ENCODE peak calls at places on chromosome 16, in five cellular contexts. One of them, this sample, is unnamed. For H3K27me3, the result is how much of the 10 kb centered on the place peaks cover.

GRCh38 chr16:9286930-9287329 is 195.5 kb downstream of the HAPSTR1 start:
- DNase-seq in CD4-positive, alpha-beta memory T cell: no peak
- DNase-seq in DND-41: no peak
- DNase-seq in suprapubic skin: no peak
- DNase-seq in tibial artery: no peak
- DNase-seq in this sample: no peak

GRCh38 chr16:24758986-24759385 is 29.5 kb downstream of the TNRC6A start:
- DNase-seq in CD4-positive, alpha-beta memory T cell: no peak
- DNase-seq in DND-41: no peak
- DNase-seq in suprapubic skin: no peak
- DNase-seq in tibial artery: no peak
- DNase-seq in this sample: no peak

GRCh38 chr16:48132696-48133095 is 23.1 kb downstream of the ABCC12 start:
- DNase-seq in CD4-positive, alpha-beta memory T cell: no peak
- DNase-seq in DND-41: no peak
- DNase-seq in suprapubic skin: no peak
- DNase-seq in tibial artery: no peak
- DNase-seq in this sample: no peak

GRCh38 chr16:2766430-2767139 is 10.5 kb downstream of the ELOB start:
- DNase-seq in CD4-positive, alpha-beta memory T cell: no peak
- DNase-seq in DND-41: no peak
- DNase-seq in suprapubic skin: no peak
- DNase-seq in tibial artery: no peak
- DNase-seq in this sample: no peak

GRCh38 chr16:66858740-66859396 is 14.7 kb downstream of the CA7 start:
- DNase-seq in CD4-positive, alpha-beta memory T cell: no peak
- DNase-seq in DND-41: no peak
- DNase-seq in suprapubic skin: no peak
- DNase-seq in tibial artery: no peak
- DNase-seq in this sample: no peak

GRCh38 chr16:66273644-66274334 is 92.7 kb upstream of the CDH5 start:
- DNase-seq in CD4-positive, alpha-beta memory T cell: no peak
- DNase-seq in DND-41: no peak
- DNase-seq in suprapubic skin: peak
- DNase-seq in tibial artery: no peak
- DNase-seq in this sample: no peak

GRCh38 chr16:81061855-81062608 is 15.0 kb downstream of the C16orf46 start:
- DNase-seq in CD4-positive, alpha-beta memory T cell: no peak
- DNase-seq in DND-41: no peak
- DNase-seq in suprapubic skin: no peak
- DNase-seq in tibial artery: no peak
- DNase-seq in this sample: no peak

GRCh38 chr16:324451-325334 is 27.8 kb downstream of the AXIN1 start:
- DNase-seq in CD4-positive, alpha-beta memory T cell: peak
- DNase-seq in DND-41: peak
- DNase-seq in suprapubic skin: no peak
- DNase-seq in tibial artery: no peak
- DNase-seq in this sample: peak

GRCh38 chr16:49731911-49732310 is 124.0 kb downstream of the ZNF423 start:
- DNase-seq in CD4-positive, alpha-beta memory T cell: no peak
- DNase-seq in DND-41: no peak
- DNase-seq in suprapubic skin: no peak
- DNase-seq in tibial artery: no peak
- DNase-seq in this sample: no peak

GRCh38 chr16:6111390-6111789 is 1013.8 kb upstream of the EEF2KMT start:
- DNase-seq in CD4-positive, alpha-beta memory T cell: no peak
- DNase-seq in DND-41: no peak
- DNase-seq in suprapubic skin: no peak
- DNase-seq in tibial artery: no peak
- DNase-seq in this sample: no peak

GRCh38 chr16:8919089-8919933 is 37.2 kb downstream of the LITAFD start:
- DNase-seq in CD4-positive, alpha-beta memory T cell: no peak
- DNase-seq in DND-41: peak
- DNase-seq in suprapubic skin: no peak
- DNase-seq in tibial artery: no peak
- DNase-seq in this sample: no peak

GRCh38 chr16:15610369-15610871 is 32.5 kb downstream of the MARF1 start:
- DNase-seq in CD4-positive, alpha-beta memory T cell: no peak
- DNase-seq in DND-41: no peak
- DNase-seq in suprapubic skin: no peak
- DNase-seq in tibial artery: no peak
- DNase-seq in this sample: no peak

GRCh38 chr16:68074850-68075249 is 10.3 kb upstream of the NFATC3 start:
- DNase-seq in CD4-positive, alpha-beta memory T cell: peak
- DNase-seq in DND-41: peak
- DNase-seq in suprapubic skin: no peak
- DNase-seq in tibial artery: no peak
- DNase-seq in this sample: peak

GRCh38 chr16:8660841-8661301 is 13.5 kb upstream of the ABAT start:
- DNase-seq in CD4-positive, alpha-beta memory T cell: peak
- DNase-seq in DND-41: peak
- DNase-seq in suprapubic skin: no peak
- DNase-seq in tibial artery: peak
- DNase-seq in this sample: peak

DNA sequence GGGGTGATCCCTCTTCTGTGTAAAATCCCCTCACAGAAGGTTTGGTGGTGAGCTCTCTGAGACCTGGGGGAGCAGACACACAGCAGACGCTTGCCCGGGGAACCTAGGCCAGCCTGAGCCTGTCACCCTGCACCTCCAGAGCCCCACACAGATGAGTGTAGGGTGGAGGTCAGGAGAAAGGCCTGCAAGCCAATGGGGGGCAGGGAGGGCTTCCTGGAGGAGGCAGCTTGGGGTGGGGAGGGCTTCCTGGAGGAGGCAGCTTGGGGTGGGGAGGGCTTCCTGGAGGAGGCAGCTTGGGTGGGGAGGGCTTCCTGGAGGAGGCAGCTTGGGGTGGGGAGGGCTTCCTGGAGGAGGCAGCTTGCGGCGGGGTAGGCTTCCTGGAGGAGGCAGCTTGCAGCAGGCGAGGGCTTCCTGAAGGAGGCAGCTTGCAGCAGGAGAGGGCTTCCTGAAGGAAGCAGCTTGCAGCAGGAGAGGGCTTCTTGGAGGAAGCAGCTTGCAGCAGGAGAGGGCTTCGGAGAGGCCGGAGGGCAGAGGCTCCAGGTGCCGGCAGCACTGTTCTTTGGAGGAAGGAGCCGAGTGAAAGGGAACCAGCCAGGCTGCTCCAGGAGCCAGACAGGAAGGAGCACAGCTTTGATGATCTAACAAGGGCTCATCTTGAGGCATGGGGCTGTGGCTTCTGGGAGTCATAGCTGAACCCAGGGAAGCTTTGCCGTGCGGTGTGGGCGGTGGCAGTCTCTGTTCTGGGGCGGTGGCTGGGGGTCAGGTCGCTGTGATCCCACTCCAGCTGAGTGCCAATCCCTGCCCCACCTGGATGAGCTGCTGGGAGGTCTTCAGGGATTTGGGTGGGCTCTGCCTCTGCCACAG is 83.6 kb upstream of the ZNF469 start:
- DNase-seq in CD4-positive, alpha-beta memory T cell: no peak
- DNase-seq in DND-41: peak
- DNase-seq in suprapubic skin: no peak
- DNase-seq in tibial artery: no peak
- DNase-seq in this sample: no peak
- H3K27ac ChIP-seq in CD4-positive, alpha-beta memory T cell: no peak
- H3K27ac ChIP-seq in DND-41: no peak
- H3K27ac ChIP-seq in suprapubic skin: no peak
- H3K27ac ChIP-seq in tibial artery: peak
- H3K27ac ChIP-seq in this sample: no peak

GRCh38 chr16:86505185-86505898 is 5.0 kb upstream of the FOXF1 start:
- DNase-seq in CD4-positive, alpha-beta memory T cell: no peak
- DNase-seq in DND-41: no peak
- DNase-seq in suprapubic skin: no peak
- DNase-seq in tibial artery: no peak
- DNase-seq in this sample: no peak
- H3K27me3 ChIP-seq in CD4-positive, alpha-beta memory T cell: under half
- H3K27me3 ChIP-seq in DND-41: under half
- H3K27me3 ChIP-seq in suprapubic skin: half or more
- H3K27me3 ChIP-seq in tibial artery: under half
- H3K27me3 ChIP-seq in this sample: under half

DNA sequence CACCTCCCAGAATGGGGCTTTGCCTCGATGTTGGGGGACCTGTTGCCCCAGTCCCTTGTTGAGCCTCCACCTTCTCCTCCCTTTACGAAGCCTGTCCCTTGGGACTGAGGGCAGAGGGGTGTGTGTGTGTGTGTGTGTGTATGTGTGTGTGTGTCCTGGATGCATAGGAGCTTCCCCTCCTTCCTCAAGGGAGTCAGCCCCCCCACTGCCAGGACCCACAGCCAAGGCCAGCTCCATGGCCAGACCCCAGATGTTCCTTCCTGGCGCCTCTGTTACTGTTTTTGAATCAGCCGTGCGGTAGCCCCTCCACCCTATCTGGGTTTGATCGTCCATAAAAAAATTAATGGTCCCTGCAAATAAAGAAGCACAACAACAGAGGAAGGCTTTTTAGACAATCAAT is 17.7 kb upstream of the DOK4 start:
- DNase-seq in CD4-positive, alpha-beta memory T cell: no peak
- DNase-seq in DND-41: no peak
- DNase-seq in suprapubic skin: no peak
- DNase-seq in tibial artery: no peak
- DNase-seq in this sample: no peak
- H3K27ac ChIP-seq in CD4-positive, alpha-beta memory T cell: no peak
- H3K27ac ChIP-seq in DND-41: no peak
- H3K27ac ChIP-seq in suprapubic skin: no peak
- H3K27ac ChIP-seq in tibial artery: no peak
- H3K27ac ChIP-seq in this sample: no peak

DNA sequence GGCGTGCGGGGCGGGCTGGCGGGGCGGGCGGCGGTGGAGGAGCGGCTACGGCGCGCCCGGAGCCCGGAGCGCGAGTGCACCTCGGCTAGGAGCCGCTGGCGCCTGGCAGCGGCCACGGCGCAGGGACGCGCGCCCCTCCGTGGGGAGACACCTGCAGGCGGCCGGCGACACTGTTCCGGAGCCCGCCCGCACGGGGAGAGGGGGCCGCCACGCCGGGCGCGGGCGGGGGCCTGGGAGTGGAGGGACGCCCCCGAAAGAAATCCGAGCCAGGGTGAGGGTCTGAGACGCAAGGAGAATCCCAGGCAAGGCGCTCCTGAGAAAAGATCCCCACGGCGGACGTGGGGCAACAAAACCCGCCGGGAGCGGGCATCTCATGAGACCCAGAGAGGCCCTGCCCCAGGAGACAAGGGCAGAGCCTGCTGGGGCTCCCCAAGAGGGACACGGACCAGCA is at the start of gene GSG1L:
- DNase-seq in CD4-positive, alpha-beta memory T cell: no peak
- DNase-seq in DND-41: no peak
- DNase-seq in suprapubic skin: no peak
- DNase-seq in tibial artery: no peak
- DNase-seq in this sample: no peak
- H3K27me3 ChIP-seq in CD4-positive, alpha-beta memory T cell: under half
- H3K27me3 ChIP-seq in DND-41: under half
- H3K27me3 ChIP-seq in suprapubic skin: half or more
- H3K27me3 ChIP-seq in tibial artery: under half
- H3K27me3 ChIP-seq in this sample: under half

GRCh38 chr16:4347765-4348509 is 3.2 kb downstream of the PAM16 start:
- DNase-seq in CD4-positive, alpha-beta memory T cell: no peak
- DNase-seq in DND-41: no peak
- DNase-seq in suprapubic skin: no peak
- DNase-seq in tibial artery: no peak
- DNase-seq in this sample: no peak

GRCh38 chr16:4345439-4346204 is 5.5 kb downstream of the PAM16 start:
- DNase-seq in CD4-positive, alpha-beta memory T cell: no peak
- DNase-seq in DND-41: no peak
- DNase-seq in suprapubic skin: no peak
- DNase-seq in tibial artery: no peak
- DNase-seq in this sample: no peak

GRCh38 chr16:4347010-4347409 is 4.1 kb downstream of the PAM16 start:
- DNase-seq in CD4-positive, alpha-beta memory T cell: no peak
- DNase-seq in DND-41: no peak
- DNase-seq in suprapubic skin: no peak
- DNase-seq in tibial artery: no peak
- DNase-seq in this sample: no peak

GRCh38 chr16:4344659-4345438 is 6.3 kb downstream of the PAM16 start:
- DNase-seq in CD4-positive, alpha-beta memory T cell: no peak
- DNase-seq in DND-41: no peak
- DNase-seq in suprapubic skin: no peak
- DNase-seq in tibial artery: no peak
- DNase-seq in this sample: no peak

GRCh38 chr16:4346205-4346781 is 4.8 kb downstream of the PAM16 start:
- DNase-seq in CD4-positive, alpha-beta memory T cell: no peak
- DNase-seq in DND-41: no peak
- DNase-seq in suprapubic skin: no peak
- DNase-seq in tibial artery: no peak
- DNase-seq in this sample: no peak
- H3K27ac ChIP-seq in CD4-positive, alpha-beta memory T cell: no peak
- H3K27ac ChIP-seq in DND-41: no peak
- H3K27ac ChIP-seq in suprapubic skin: peak
- H3K27ac ChIP-seq in tibial artery: no peak
- H3K27ac ChIP-seq in this sample: no peak

GRCh38 chr16:86293897-86294296 is 216.4 kb upstream of the FOXF1 start:
- DNase-seq in CD4-positive, alpha-beta memory T cell: no peak
- DNase-seq in DND-41: no peak
- DNase-seq in suprapubic skin: no peak
- DNase-seq in tibial artery: no peak
- DNase-seq in this sample: no peak

GRCh38 chr16:86298166-86299131 is 211.9 kb upstream of the FOXF1 start:
- DNase-seq in CD4-positive, alpha-beta memory T cell: no peak
- DNase-seq in DND-41: no peak
- DNase-seq in suprapubic skin: peak
- DNase-seq in tibial artery: no peak
- DNase-seq in this sample: no peak

GRCh38 chr16:86294535-86294934 is 215.8 kb upstream of the FOXF1 start:
- DNase-seq in CD4-positive, alpha-beta memory T cell: no peak
- DNase-seq in DND-41: no peak
- DNase-seq in suprapubic skin: no peak
- DNase-seq in tibial artery: no peak
- DNase-seq in this sample: no peak

GRCh38 chr16:86297391-86297790 is 212.9 kb upstream of the FOXF1 start:
- DNase-seq in CD4-positive, alpha-beta memory T cell: no peak
- DNase-seq in DND-41: no peak
- DNase-seq in suprapubic skin: peak
- DNase-seq in tibial artery: no peak
- DNase-seq in this sample: no peak

DNA sequence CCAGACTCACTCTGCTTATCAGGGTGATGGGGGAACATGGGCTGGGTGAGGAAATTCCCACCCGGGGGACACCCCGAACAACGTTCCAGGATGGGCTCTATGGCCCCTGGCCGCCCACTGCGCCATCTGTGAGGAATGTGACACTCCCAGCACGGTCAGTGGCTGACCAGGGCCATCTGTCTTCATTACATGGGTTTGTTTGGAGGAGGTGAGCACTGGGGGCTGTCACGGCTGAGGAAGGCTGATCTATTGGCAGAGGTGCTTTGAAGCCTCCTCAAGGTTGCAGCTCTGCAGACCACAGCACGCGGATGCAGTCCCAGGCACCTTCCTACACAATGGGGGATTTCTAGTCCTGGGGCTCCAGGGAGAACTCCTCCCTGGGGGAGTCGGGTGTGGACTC is 214.1 kb upstream of the FOXF1 start:
- DNase-seq in CD4-positive, alpha-beta memory T cell: no peak
- DNase-seq in DND-41: no peak
- DNase-seq in suprapubic skin: peak
- DNase-seq in tibial artery: no peak
- DNase-seq in this sample: no peak
- H3K27me3 ChIP-seq in CD4-positive, alpha-beta memory T cell: under half
- H3K27me3 ChIP-seq in DND-41: under half
- H3K27me3 ChIP-seq in suprapubic skin: half or more
- H3K27me3 ChIP-seq in tibial artery: under half
- H3K27me3 ChIP-seq in this sample: under half